ENCODE peak calls at places on chromosomes 11 and 22, in five cellular contexts. T, H, Q, Y and Z are unnamed samples.

GRCh38 chr11:21814169-21814568 is 378.7 kb upstream of the ANO5 start:
- DNase-seq in T (no peak), H (no peak), Q (no peak), Y (no peak), Z (no peak)

GRCh38 chr11:18720086-18720810 is 5.7 kb downstream of the IGSF22 start:
- DNase-seq in T (no peak), H (no peak), Q (no peak), Y (no peak), Z (no peak)

GRCh38 chr11:71207996-71208774 is 44.2 kb downstream of the SHANK2 start:
- DNase-seq in T (no peak), H (no peak), Q (no peak), Y (no peak), Z (no peak)

GRCh38 chr11:94303884-94304459 is 408 bp upstream of the IZUMO1R start:
- DNase-seq in T (no peak), H (no peak), Q (no peak), Y (no peak), Z (no peak)

GRCh38 chr11:70669871-70670683 is 271.7 kb downstream of the CTTN start:
- DNase-seq in T (no peak), H (no peak), Q (no peak), Y (no peak), Z (no peak)

GRCh38 chr11:7577883-7578242 is 64.1 kb downstream of the PPFIBP2 start:
- DNase-seq in T (no peak), H (no peak), Q (no peak), Y (no peak), Z (no peak)

GRCh38 chr11:67376873-67377808 is 3.7 kb upstream of the CLCF1 start:
- DNase-seq in T (no peak), H (no peak), Q (no peak), Y (peak), Z (no peak)

GRCh38 chr11:75035911-75036536 is 47.3 kb downstream of the NEU3 start:
- DNase-seq in T (peak), H (no peak), Q (no peak), Y (no peak), Z (peak)

GRCh38 chr22:48084041-48084748 is 1321.7 kb downstream of the TBC1D22A start:
- DNase-seq in T (no peak), H (peak), Q (no peak), Y (no peak), Z (no peak)

GRCh38 chr22:22025320-22026156 is 43.0 kb upstream of the TOP3B start:
- DNase-seq in T (no peak), H (no peak), Q (no peak), Y (no peak), Z (no peak)

GRCh38 chr11:101436511-101437142 is 147.2 kb downstream of the TRPC6 start:
- DNase-seq in T (peak), H (no peak), Q (no peak), Y (peak), Z (peak)

GRCh38 chr11:130721736-130722135 is 194.5 kb downstream of the SNX19 start:
- DNase-seq in T (no peak), H (no peak), Q (no peak), Y (no peak), Z (no peak)

GRCh38 chr22:35835998-35836691 is 118.5 kb downstream of the APOL5 start:
- DNase-seq in T (peak), H (no peak), Q (no peak), Y (peak), Z (no peak)

GRCh38 chr11:92638678-92639077 is 330.8 kb upstream of the MTNR1B start:
- DNase-seq in T (no peak), H (no peak), Q (no peak), Y (no peak), Z (no peak)

GRCh38 chr11:75204685-75205667 is 35.6 kb upstream of the TPBGL start:
- DNase-seq in T (peak), H (peak), Q (peak), Y (peak), Z (peak)

GRCh38 chr11:69460540-69461257 is 20.8 kb upstream of the LINC01488 start:
- DNase-seq in T (peak), H (no peak), Q (no peak), Y (no peak), Z (no peak)

GRCh38 chr22:26883393-26883792 is 226.0 kb downstream of the MIAT start:
- DNase-seq in T (no peak), H (no peak), Q (no peak), Y (no peak), Z (no peak)

GRCh38 chr11:110339456-110339855 is 43.0 kb upstream of the RDX start:
- DNase-seq in T (no peak), H (no peak), Q (no peak), Y (no peak), Z (no peak)

GRCh38 chr11:45857834-45858492 is 10.7 kb downstream of the CRY2 start:
- DNase-seq in T (no peak), H (no peak), Q (peak), Y (peak), Z (no peak)

GRCh38 chr11:130391692-130392091 is 36.7 kb downstream of the ADAMTS8 start:
- DNase-seq in T (no peak), H (no peak), Q (no peak), Y (no peak), Z (no peak)

GRCh38 chr11:57974830-57975229 is 48.9 kb upstream of the OR9Q1 start:
- DNase-seq in T (no peak), H (no peak), Q (no peak), Y (no peak), Z (no peak)

DNA sequence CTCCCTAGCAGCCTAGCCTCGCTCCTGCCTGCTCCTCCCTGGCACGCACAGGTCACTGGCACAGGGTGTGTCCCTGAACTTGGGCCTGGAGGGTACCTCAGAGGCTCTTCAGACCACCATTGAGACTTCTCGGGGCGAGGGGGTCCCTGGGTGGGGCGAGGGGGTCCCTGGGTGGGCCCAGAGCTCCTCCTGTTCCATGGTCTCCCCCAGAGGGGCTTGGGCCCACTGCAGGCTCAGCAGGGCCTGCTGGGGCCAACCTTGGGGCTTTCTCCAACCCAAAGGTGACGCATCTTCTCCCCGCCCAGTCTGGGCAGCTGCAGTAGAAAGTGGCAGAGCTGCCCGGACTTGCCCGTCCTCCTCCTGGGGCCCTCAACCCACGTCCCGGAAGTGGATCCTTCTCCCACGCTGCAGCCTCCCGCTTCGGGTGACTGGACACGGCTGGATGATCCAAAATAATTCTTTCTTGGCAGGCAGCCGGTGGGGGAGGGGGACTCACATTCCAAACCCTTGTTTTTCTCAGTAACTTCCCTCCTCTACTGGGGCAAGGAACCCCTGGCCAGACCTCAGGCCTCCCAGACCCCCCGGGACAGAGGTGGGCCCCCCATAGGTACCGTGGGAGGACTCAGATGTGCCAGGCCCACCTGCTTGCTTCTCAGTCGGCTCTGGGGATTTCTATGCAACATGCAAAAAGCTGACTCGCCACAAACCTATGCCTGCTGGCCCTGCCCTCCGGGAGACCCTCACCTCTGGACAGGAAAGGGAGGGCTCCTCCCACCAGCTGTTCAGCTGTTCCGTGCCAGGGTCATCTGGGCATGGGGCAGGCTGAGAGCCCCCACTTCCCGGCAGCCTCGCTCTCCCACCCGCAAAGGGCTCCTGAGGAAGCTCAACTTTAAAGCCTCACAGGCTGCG is 1.5 kb downstream of the PLXNB2 start:
- DNase-seq in T (peak), H (peak), Q (peak), Y (peak), Z (no peak)
- TF ChIP-seq POLR2A in T (no peak), H (peak), Q (no peak), Y (no peak), Z (peak)

GRCh38 chr11:65892661-65893317 is 2.3 kb downstream of the CCDC85B start:
- DNase-seq in T (no peak), H (no peak), Q (no peak), Y (peak), Z (no peak)

GRCh38 chr11:65891180-65892136 is 985 bp downstream of the CCDC85B start:
- DNase-seq in T (no peak), H (no peak), Q (no peak), Y (peak), Z (peak)

GRCh38 chr11:65896009-65896999 is 3.9 kb downstream of the FOSL1 start:
- DNase-seq in T (no peak), H (no peak), Q (no peak), Y (no peak), Z (no peak)

GRCh38 chr11:65895482-65895981 is 4.7 kb downstream of the FOSL1 start:
- DNase-seq in T (no peak), H (no peak), Q (no peak), Y (no peak), Z (no peak)

DNA sequence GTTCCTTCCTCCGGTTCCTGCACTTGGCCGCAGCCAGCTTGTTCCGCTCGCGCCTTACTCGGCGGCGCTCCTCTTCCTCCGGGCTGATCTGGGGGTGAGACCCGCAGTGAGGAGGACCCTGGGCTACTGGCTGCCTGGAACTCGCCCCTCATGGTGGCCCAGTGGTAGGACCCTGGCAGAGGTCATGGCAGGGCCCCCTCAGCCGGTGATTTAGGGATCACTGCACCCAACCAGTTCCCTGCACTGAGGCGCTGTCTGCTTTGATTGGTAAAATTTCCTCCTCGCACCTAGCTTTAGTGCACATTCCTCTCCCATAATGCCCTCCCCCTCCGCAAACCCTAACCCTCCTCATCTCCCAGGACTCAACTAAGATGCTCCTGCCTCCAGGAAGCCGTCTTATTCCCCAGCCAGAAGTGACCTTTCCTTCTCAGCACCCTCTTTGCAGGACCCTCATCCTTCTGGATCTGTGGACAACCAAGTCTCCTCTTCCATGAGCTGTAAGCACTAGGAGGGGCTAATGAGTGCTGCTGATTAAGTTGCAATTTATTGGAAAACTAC is 3.6 kb downstream of the CCDC85B start:
- DNase-seq in T (no peak), H (no peak), Q (no peak), Y (no peak), Z (no peak)
- TF ChIP-seq POLR2A in T (no peak), H (peak), Q (no peak), Y (no peak), Z (no peak)

DNA sequence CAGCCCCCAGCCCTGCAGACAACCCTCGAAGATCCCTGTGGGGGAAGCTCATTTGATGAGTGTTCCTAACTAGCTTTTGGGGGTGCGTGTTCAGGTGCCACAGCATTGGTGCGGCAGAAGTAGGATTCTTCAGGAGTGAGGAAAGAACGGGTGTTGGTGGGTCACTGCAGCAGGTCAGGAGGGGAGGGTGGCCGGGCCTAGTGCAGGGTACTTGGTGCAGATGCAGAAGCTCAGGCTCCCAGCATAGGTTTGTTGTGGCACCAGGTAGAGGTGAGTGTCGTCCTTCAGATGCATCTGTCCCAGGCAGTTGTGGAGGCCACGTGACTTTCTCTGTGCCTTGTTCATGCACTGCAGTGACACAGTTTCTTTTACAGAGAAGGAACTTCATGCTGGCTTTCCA is 15.1 kb upstream of the ADORA2A start:
- DNase-seq in T (no peak), H (no peak), Q (no peak), Y (no peak), Z (no peak)
- TF ChIP-seq POLR2A in T (no peak), H (no peak), Q (no peak), Y (no peak), Z (no peak)

GRCh38 chr11:47552581-47553416 is at the start of gene CELF1:
- DNase-seq in T (peak), H (peak), Q (peak), Y (peak), Z (peak)
- TF ChIP-seq POLR2A in T (no peak), H (peak), Q (no peak), Y (peak), Z (peak)